ENCODE peak calls at places on chromosome 22, in ten cellular contexts. N is hepatocyte; E is mammary epithelial cell; A is A549; X is GM23338; H is effector memory CD4-positive, alpha-beta T cell; Y is CD4-positive, alpha-beta memory T cell; D is heart right ventricle; M is fibroblast of lung; K is SJSA1. Q is an unnamed sample.

GRCh38 chr22:40196628-40197027 is 18.9 kb downstream of the TNRC6B start:
- DNase-seq in N (peak; percentile 47), E (peak; percentile 92), A (no peak), X (no peak), H (no peak), Y (no peak), D (no peak), M (peak; percentile 97), K (peak; percentile 83), Q (peak; percentile 93)

GRCh38 chr22:22881116-22882032 is 6.2 kb upstream of the IGLL5 start:
- DNase-seq in N (no peak), E (no peak), A (no peak), X (no peak), H (no peak), Y (peak; percentile 10), D (no peak), M (no peak), K (no peak), Q (no peak)

GRCh38 chr22:37112084-37112728 is 2.7 kb upstream of the TMPRSS6 start:
- DNase-seq in N (peak; percentile 40), E (no peak), A (no peak), X (no peak), H (no peak), Y (no peak), D (no peak), M (no peak), K (no peak), Q (no peak)

GRCh38 chr22:27564806-27565205 is 236.8 kb downstream of the MN1 start:
- DNase-seq in N (no peak), E (peak; percentile 19), A (no peak), X (no peak), H (no peak), Y (no peak), D (no peak), M (no peak), K (no peak), Q (no peak)

GRCh38 chr22:31952094-31952401 is 7.7 kb downstream of the YWHAH start:
- DNase-seq in N (no peak), E (no peak), A (no peak), X (no peak), H (no peak), Y (no peak), D (no peak), M (peak; percentile 21), K (peak; percentile 8), Q (no peak)

GRCh38 chr22:10780281-10780680 is 4747.7 kb upstream of the OR11H1 start:
- DNase-seq in N (no peak), E (no peak), A (no peak), X (no peak), H (no peak), Y (no peak), D (no peak), M (no peak), K (no peak), Q (no peak)

GRCh38 chr22:21759133-21759532 is 23.5 kb upstream of the YPEL1 start:
- DNase-seq in N (no peak), E (no peak), A (no peak), X (no peak), H (no peak), Y (no peak), D (no peak), M (no peak), K (no peak), Q (no peak)

GRCh38 chr22:25021976-25022711 is 69.6 kb downstream of the KIAA1671 start:
- DNase-seq in N (no peak), E (no peak), A (no peak), X (no peak), H (no peak), Y (no peak), D (no peak), M (peak; percentile 24), K (no peak), Q (no peak)

GRCh38 chr22:27715078-27715477 is 86.5 kb downstream of the MN1 start:
- DNase-seq in N (no peak), E (no peak), A (no peak), X (no peak), H (no peak), Y (no peak), D (no peak), M (no peak), K (no peak), Q (no peak)

GRCh38 chr22:46250035-46250782 is at the start of gene CDPF1:
- DNase-seq in N (peak; percentile 93), E (peak; percentile 87), A (peak; percentile 77), X (peak; percentile 85), H (peak; percentile 85), Y (peak; percentile 89), D (peak; percentile 93), M (peak; percentile 83), K (peak; percentile 87), Q (peak; percentile 40)

GRCh38 chr22:46247443-46247975 is 2.6 kb downstream of the CDPF1 start:
- DNase-seq in N (no peak), E (no peak), A (no peak), X (no peak), H (no peak), Y (no peak), D (no peak), M (no peak), K (no peak), Q (no peak)

GRCh38 chr22:46251266-46251665 is 1.2 kb upstream of the CDPF1 start:
- DNase-seq in N (no peak), E (no peak), A (no peak), X (no peak), H (no peak), Y (no peak), D (no peak), M (no peak), K (no peak), Q (no peak)

GRCh38 chr22:46250783-46251125 is 661 bp upstream of the CDPF1 start:
- DNase-seq in N (no peak), E (no peak), A (no peak), X (peak; percentile 58), H (no peak), Y (no peak), D (no peak), M (no peak), K (no peak), Q (no peak)

GRCh38 chr22:46251816-46252380 is 1.8 kb upstream of the CDPF1 start:
- DNase-seq in N (no peak), E (no peak), A (no peak), X (no peak), H (no peak), Y (no peak), D (no peak), M (no peak), K (no peak), Q (no peak)
- H3K4me1 ChIP-seq in N (peaks cover 6% of the 10 kb centered on the region), E (peaks cover 9% of the 10 kb centered on the region), A (peaks cover 5% of the 10 kb centered on the region), X (peaks cover 6% of the 10 kb centered on the region), H (peaks cover 10% of the 10 kb centered on the region), Y (peaks cover 24% of the 10 kb centered on the region), D (peaks cover 5% of the 10 kb centered on the region), M (no peaks in the 10 kb centered on the region), K (peaks cover 18% of the 10 kb centered on the region), Q (peaks cover 4% of the 10 kb centered on the region)

GRCh38 chr22:26404851-26405357 is 24.2 kb upstream of the ASPHD2 start:
- DNase-seq in N (no peak), E (no peak), A (no peak), X (no peak), H (no peak), Y (no peak), D (no peak), M (peak; percentile 16), K (no peak), Q (no peak)
- H3K27ac ChIP-seq in N (no peak overlapping the region), E (no peak overlapping the region), A (no peak overlapping the region), X (no peak overlapping the region), H (no peak overlapping the region), Y (no peak overlapping the region), D (no peak overlapping the region), M (no peak overlapping the region), K (no peak overlapping the region), Q (no peak overlapping the region)

GRCh38 chr22:43113516-43114251 is 3.1 kb downstream of the BIK start:
- DNase-seq in N (no peak), E (no peak), A (no peak), X (no peak), H (no peak), Y (no peak), D (no peak), M (no peak), K (no peak), Q (no peak)

GRCh38 chr22:43110927-43111623 is 525 bp downstream of the BIK start:
- DNase-seq in N (peak; percentile 69), E (peak; percentile 33), A (no peak), X (peak; percentile 64), H (peak; percentile 10), Y (peak; percentile 48), D (no peak), M (no peak), K (no peak), Q (no peak)

GRCh38 chr22:43109921-43110443 is 568 bp upstream of the BIK start:
- DNase-seq in N (no peak), E (no peak), A (no peak), X (peak; percentile 55), H (no peak), Y (no peak), D (no peak), M (no peak), K (no peak), Q (no peak)

GRCh38 chr22:43109511-43109910 is 1.0 kb upstream of the BIK start:
- DNase-seq in N (no peak), E (no peak), A (no peak), X (peak; percentile 58), H (no peak), Y (no peak), D (no peak), M (no peak), K (no peak), Q (no peak)

GRCh38 chr22:43110444-43110926 is at the start of gene BIK:
- DNase-seq in N (peak; percentile 68), E (peak; percentile 37), A (peak; percentile 41), X (peak; percentile 92), H (peak; percentile 31), Y (peak; percentile 34), D (no peak), M (no peak), K (peak; percentile 17), Q (no peak)
- H3K4me1 ChIP-seq in N (peaks cover 16% of the 10 kb centered on the region), E (peaks cover 9% of the 10 kb centered on the region), A (peaks cover 2% of the 10 kb centered on the region), X (peaks cover 3% of the 10 kb centered on the region), H (peaks cover 8% of the 10 kb centered on the region), Y (peaks cover 12% of the 10 kb centered on the region), D (peaks cover 9% of the 10 kb centered on the region), M (peaks cover 2% of the 10 kb centered on the region), K (peaks cover 14% of the 10 kb centered on the region), Q (no peaks in the 10 kb centered on the region)

GRCh38 chr22:38291201-38291777 is 18.5 kb upstream of the TMEM184B start:
- DNase-seq in N (peak; percentile 71), E (no peak), A (no peak), X (no peak), H (no peak), Y (no peak), D (peak; percentile 54), M (no peak), K (no peak), Q (no peak)

GRCh38 chr22:38292694-38293093 is 19.9 kb upstream of the TMEM184B start:
- DNase-seq in N (no peak), E (no peak), A (no peak), X (no peak), H (no peak), Y (no peak), D (no peak), M (no peak), K (no peak), Q (no peak)

GRCh38 chr22:38289583-38290082 is 16.8 kb upstream of the TMEM184B start:
- DNase-seq in N (no peak), E (no peak), A (no peak), X (no peak), H (no peak), Y (no peak), D (no peak), M (no peak), K (no peak), Q (no peak)

GRCh38 chr22:38286915-38287669 is 14.3 kb upstream of the TMEM184B start:
- DNase-seq in N (no peak), E (no peak), A (no peak), X (peak; percentile 61), H (no peak), Y (no peak), D (no peak), M (no peak), K (no peak), Q (no peak)

GRCh38 chr22:38290347-38290746 is 17.5 kb upstream of the TMEM184B start:
- DNase-seq in N (peak; percentile 57), E (no peak), A (no peak), X (no peak), H (no peak), Y (no peak), D (no peak), M (no peak), K (no peak), Q (no peak)
- H3K27ac ChIP-seq in N (peak overlapping the region; percentile 92), E (no peak overlapping the region), A (no peak overlapping the region), X (peak overlapping the region; percentile 85), H (no peak overlapping the region), Y (no peak overlapping the region), D (peak overlapping the region; percentile 26), M (no peak overlapping the region), K (no peak overlapping the region), Q (no peak overlapping the region)

Q was measured in foreskin keratinocyte.